ENCODE peak calls at places on chromosomes 12 and 14, in seven cellular contexts. One of them, this sample, is unnamed.

GRCh38 chr14:99808515-99808914 is 15.3 kb downstream of the EML1 start:
- DNase-seq in Peyer's patch: no peak
- DNase-seq in kidney: no peak
- DNase-seq in testis: no peak
- DNase-seq in psoas muscle: no peak
- DNase-seq in cardiac muscle cell: no peak
- DNase-seq in bronchial epithelial cell: no peak
- DNase-seq in this sample: no peak

GRCh38 chr14:33465952-33466700 is 484.7 kb downstream of the EGLN3 start:
- DNase-seq in psoas muscle: no peak
- DNase-seq in Peyer's patch: no peak
- DNase-seq in testis: no peak
- DNase-seq in kidney: no peak
- DNase-seq in cardiac muscle cell: no peak
- DNase-seq in bronchial epithelial cell: peak; percentile 94
- DNase-seq in this sample: no peak

GRCh38 chr12:47752121-47752520 is 6.6 kb downstream of the RAPGEF3 start:
- DNase-seq in kidney: no peak
- DNase-seq in testis: no peak
- DNase-seq in bronchial epithelial cell: no peak
- DNase-seq in psoas muscle: no peak
- DNase-seq in Peyer's patch: peak; percentile 29
- DNase-seq in cardiac muscle cell: no peak
- DNase-seq in this sample: no peak

GRCh38 chr12:34600592-34601462 is 578.5 kb downstream of the ALG10 start:
- DNase-seq in cardiac muscle cell: no peak
- DNase-seq in psoas muscle: no peak
- DNase-seq in kidney: peak; percentile 35
- DNase-seq in testis: no peak
- DNase-seq in bronchial epithelial cell: no peak
- DNase-seq in Peyer's patch: peak; percentile 15
- DNase-seq in this sample: no peak

GRCh38 chr14:68248481-68249255 is 429.1 kb downstream of the RAD51B start:
- DNase-seq in testis: no peak
- DNase-seq in kidney: peak; percentile 67
- DNase-seq in psoas muscle: peak; percentile 49
- DNase-seq in Peyer's patch: no peak
- DNase-seq in bronchial epithelial cell: peak; percentile 58
- DNase-seq in cardiac muscle cell: peak; percentile 71
- DNase-seq in this sample: peak; percentile 37

GRCh38 chr12:3046441-3047200 is 30.6 kb upstream of the TSPAN9 start:
- DNase-seq in testis: no peak
- DNase-seq in bronchial epithelial cell: peak; percentile 27
- DNase-seq in cardiac muscle cell: peak; percentile 8
- DNase-seq in psoas muscle: peak; percentile 72
- DNase-seq in kidney: no peak
- DNase-seq in Peyer's patch: no peak
- DNase-seq in this sample: no peak

GRCh38 chr14:90788031-90788430 is 28.2 kb downstream of the TTC7B start:
- DNase-seq in cardiac muscle cell: no peak
- DNase-seq in psoas muscle: no peak
- DNase-seq in kidney: peak; percentile 48
- DNase-seq in Peyer's patch: no peak
- DNase-seq in bronchial epithelial cell: no peak
- DNase-seq in testis: no peak
- DNase-seq in this sample: no peak

GRCh38 chr14:51081712-51082111 is 13.2 kb downstream of the TRIM9 start:
- DNase-seq in testis: no peak
- DNase-seq in psoas muscle: no peak
- DNase-seq in Peyer's patch: no peak
- DNase-seq in kidney: no peak
- DNase-seq in cardiac muscle cell: no peak
- DNase-seq in bronchial epithelial cell: no peak
- DNase-seq in this sample: no peak

GRCh38 chr14:51079085-51079484 is 15.8 kb downstream of the TRIM9 start:
- DNase-seq in Peyer's patch: no peak
- DNase-seq in testis: no peak
- DNase-seq in cardiac muscle cell: no peak
- DNase-seq in psoas muscle: no peak
- DNase-seq in kidney: no peak
- DNase-seq in bronchial epithelial cell: peak; percentile 74
- DNase-seq in this sample: no peak

GRCh38 chr12:28140404-28140803 is 49.9 kb upstream of the CCDC91 start:
- DNase-seq in testis: no peak
- DNase-seq in cardiac muscle cell: no peak
- DNase-seq in kidney: no peak
- DNase-seq in psoas muscle: no peak
- DNase-seq in Peyer's patch: no peak
- DNase-seq in bronchial epithelial cell: no peak
- DNase-seq in this sample: no peak

GRCh38 chr14:91911474-91912032 is 35.9 kb downstream of the FBLN5 start:
- DNase-seq in cardiac muscle cell: peak; percentile 58
- DNase-seq in Peyer's patch: no peak
- DNase-seq in kidney: no peak
- DNase-seq in psoas muscle: no peak
- DNase-seq in testis: peak; percentile 48
- DNase-seq in bronchial epithelial cell: peak; percentile 60
- DNase-seq in this sample: no peak

GRCh38 chr12:71164877-71165197 is 7.0 kb upstream of the TSPAN8 start:
- DNase-seq in kidney: no peak
- DNase-seq in cardiac muscle cell: no peak
- DNase-seq in Peyer's patch: no peak
- DNase-seq in psoas muscle: no peak
- DNase-seq in testis: no peak
- DNase-seq in bronchial epithelial cell: peak; percentile 25
- DNase-seq in this sample: no peak

GRCh38 chr14:104387385-104388010 is 192.1 kb upstream of the C14orf180 start:
- DNase-seq in kidney: peak; percentile 68
- DNase-seq in bronchial epithelial cell: no peak
- DNase-seq in Peyer's patch: peak; percentile 22
- DNase-seq in psoas muscle: no peak
- DNase-seq in testis: peak; percentile 12
- DNase-seq in cardiac muscle cell: no peak
- DNase-seq in this sample: no peak

GRCh38 chr12:118063567-118064391 is 2.8 kb upstream of the WSB2 start:
- DNase-seq in testis: no peak
- DNase-seq in kidney: no peak
- DNase-seq in bronchial epithelial cell: peak; percentile 30
- DNase-seq in Peyer's patch: no peak
- DNase-seq in psoas muscle: no peak
- DNase-seq in cardiac muscle cell: no peak
- DNase-seq in this sample: no peak

GRCh38 chr12:118065380-118065779 is 4.4 kb upstream of the WSB2 start:
- DNase-seq in Peyer's patch: no peak
- DNase-seq in testis: no peak
- DNase-seq in kidney: no peak
- DNase-seq in psoas muscle: no peak
- DNase-seq in cardiac muscle cell: no peak
- DNase-seq in bronchial epithelial cell: no peak
- DNase-seq in this sample: no peak

GRCh38 chr12:118061011-118061875 is at the start of gene WSB2:
- DNase-seq in bronchial epithelial cell: no peak
- DNase-seq in cardiac muscle cell: peak; percentile 58
- DNase-seq in testis: peak; percentile 85
- DNase-seq in kidney: peak; percentile 93
- DNase-seq in psoas muscle: peak; percentile 83
- DNase-seq in Peyer's patch: peak; percentile 81
- DNase-seq in this sample: peak; percentile 88

GRCh38 chr12:118061876-118062791 is 1.2 kb upstream of the WSB2 start:
- DNase-seq in kidney: peak; percentile 82
- DNase-seq in psoas muscle: no peak
- DNase-seq in cardiac muscle cell: peak; percentile 47
- DNase-seq in testis: peak; percentile 58
- DNase-seq in bronchial epithelial cell: peak; percentile 42
- DNase-seq in Peyer's patch: peak; percentile 64
- DNase-seq in this sample: peak; percentile 62

DNA sequence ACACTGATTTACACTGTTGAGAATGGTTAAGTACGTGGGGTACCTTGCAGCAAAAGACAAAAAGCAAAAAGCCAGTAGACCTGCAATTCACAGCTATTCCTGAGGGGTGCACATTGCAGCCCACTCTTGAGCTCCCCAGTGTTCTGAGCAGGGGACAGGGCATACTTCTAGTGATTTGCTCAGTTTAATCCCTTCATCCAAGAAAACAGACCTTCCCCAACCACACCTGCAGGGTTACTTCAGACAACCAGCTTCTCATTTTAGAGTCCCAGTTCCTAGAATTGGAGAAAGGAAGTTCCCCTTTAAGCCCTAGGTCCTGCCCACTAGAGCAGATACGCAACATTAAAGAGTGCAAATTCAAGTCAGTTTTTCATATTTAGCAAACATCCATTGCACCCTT is 3.6 kb upstream of the WSB2 start:
- DNase-seq in psoas muscle: no peak
- DNase-seq in testis: no peak
- DNase-seq in bronchial epithelial cell: no peak
- DNase-seq in Peyer's patch: no peak
- DNase-seq in cardiac muscle cell: no peak
- DNase-seq in kidney: no peak
- DNase-seq in this sample: no peak
- TF ChIP-seq CTCF in psoas muscle: no peak
- TF ChIP-seq CTCF in testis: no peak
- TF ChIP-seq CTCF in bronchial epithelial cell: peak; percentile 12
- TF ChIP-seq CTCF in Peyer's patch: no peak
- TF ChIP-seq CTCF in cardiac muscle cell: peak; percentile 14
- TF ChIP-seq CTCF in kidney: no peak
- TF ChIP-seq CTCF in this sample: no peak

DNA sequence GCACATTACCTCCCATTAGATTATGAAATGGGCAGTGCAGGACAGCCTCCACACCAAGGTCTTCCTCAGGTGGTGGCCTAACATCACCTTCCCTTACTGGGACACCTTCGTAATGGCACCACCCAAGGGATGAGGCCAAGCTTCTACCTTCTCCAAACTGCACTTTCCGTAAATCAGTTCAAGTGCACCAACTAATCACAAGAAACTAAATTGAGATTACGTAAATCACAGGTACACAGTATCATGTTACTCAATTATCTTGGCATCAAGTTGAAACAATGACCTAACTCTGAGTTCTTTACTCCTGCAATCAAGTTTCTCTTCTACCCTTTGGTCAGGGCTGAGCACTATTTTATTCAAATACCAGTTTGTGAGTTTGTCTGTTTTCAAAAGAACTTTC is 13.8 kb downstream of the SLC41A2 start:
- DNase-seq in testis: no peak
- DNase-seq in bronchial epithelial cell: peak; percentile 83
- DNase-seq in kidney: no peak
- DNase-seq in psoas muscle: no peak
- DNase-seq in cardiac muscle cell: no peak
- DNase-seq in Peyer's patch: no peak
- DNase-seq in this sample: no peak
- H3K36me3 ChIP-seq in testis: no peaks in the 10 kb centered on the region
- H3K36me3 ChIP-seq in bronchial epithelial cell: no peaks in the 10 kb centered on the region
- H3K36me3 ChIP-seq in kidney: no peaks in the 10 kb centered on the region
- H3K36me3 ChIP-seq in psoas muscle: no peaks in the 10 kb centered on the region
- H3K36me3 ChIP-seq in cardiac muscle cell: no peaks in the 10 kb centered on the region
- H3K36me3 ChIP-seq in Peyer's patch: no peaks in the 10 kb centered on the region
- H3K36me3 ChIP-seq in this sample: no peaks in the 10 kb centered on the region

GRCh38 chr14:88004637-88005036 is 298 bp upstream of the GPR65 start:
- DNase-seq in testis: no peak
- DNase-seq in bronchial epithelial cell: no peak
- DNase-seq in Peyer's patch: no peak
- DNase-seq in cardiac muscle cell: no peak
- DNase-seq in psoas muscle: no peak
- DNase-seq in kidney: no peak
- DNase-seq in this sample: no peak
- H3K4me3 ChIP-seq in testis: no peak overlapping the region
- H3K4me3 ChIP-seq in bronchial epithelial cell: no peak overlapping the region
- H3K4me3 ChIP-seq in Peyer's patch: no peak overlapping the region
- H3K4me3 ChIP-seq in cardiac muscle cell: no peak overlapping the region
- H3K4me3 ChIP-seq in psoas muscle: no peak overlapping the region
- H3K4me3 ChIP-seq in kidney: no peak overlapping the region
- H3K4me3 ChIP-seq in this sample: peak overlapping the region; percentile 44

GRCh38 chr14:22598099-22598895 is at the start of gene ABHD4:
- DNase-seq in kidney: peak; percentile 93
- DNase-seq in testis: peak; percentile 89
- DNase-seq in Peyer's patch: peak; percentile 90
- DNase-seq in psoas muscle: peak; percentile 86
- DNase-seq in cardiac muscle cell: peak; percentile 88
- DNase-seq in bronchial epithelial cell: peak; percentile 55
- DNase-seq in this sample: peak; percentile 89

GRCh38 chr14:22597771-22598098 is 365 bp upstream of the ABHD4 start:
- DNase-seq in kidney: no peak
- DNase-seq in testis: no peak
- DNase-seq in Peyer's patch: peak; percentile 60
- DNase-seq in cardiac muscle cell: peak; percentile 7
- DNase-seq in bronchial epithelial cell: no peak
- DNase-seq in psoas muscle: no peak
- DNase-seq in this sample: no peak

GRCh38 chr14:22600027-22600426 is 1.9 kb downstream of the ABHD4 start:
- DNase-seq in Peyer's patch: no peak
- DNase-seq in testis: no peak
- DNase-seq in cardiac muscle cell: no peak
- DNase-seq in bronchial epithelial cell: no peak
- DNase-seq in kidney: no peak
- DNase-seq in psoas muscle: no peak
- DNase-seq in this sample: no peak

GRCh38 chr14:22599349-22599748 is 1.2 kb downstream of the ABHD4 start:
- DNase-seq in psoas muscle: no peak
- DNase-seq in Peyer's patch: no peak
- DNase-seq in bronchial epithelial cell: no peak
- DNase-seq in testis: no peak
- DNase-seq in cardiac muscle cell: no peak
- DNase-seq in kidney: no peak
- DNase-seq in this sample: no peak

GRCh38 chr14:22598896-22599244 is 770 bp downstream of the ABHD4 start:
- DNase-seq in kidney: no peak
- DNase-seq in Peyer's patch: no peak
- DNase-seq in bronchial epithelial cell: peak; percentile 86
- DNase-seq in cardiac muscle cell: peak; percentile 17
- DNase-seq in testis: no peak
- DNase-seq in psoas muscle: no peak
- DNase-seq in this sample: peak; percentile 71
- TF ChIP-seq CTCF in kidney: no peak
- TF ChIP-seq CTCF in Peyer's patch: no peak
- TF ChIP-seq CTCF in bronchial epithelial cell: peak; percentile 41
- TF ChIP-seq CTCF in cardiac muscle cell: peak; percentile 31
- TF ChIP-seq CTCF in testis: no peak
- TF ChIP-seq CTCF in psoas muscle: no peak
- TF ChIP-seq CTCF in this sample: peak; percentile 14

GRCh38 chr12:9587903-9588600 is 19.7 kb downstream of the KLRB1 start:
- DNase-seq in cardiac muscle cell: no peak
- DNase-seq in bronchial epithelial cell: no peak
- DNase-seq in Peyer's patch: no peak
- DNase-seq in psoas muscle: no peak
- DNase-seq in kidney: no peak
- DNase-seq in testis: no peak
- DNase-seq in this sample: no peak
- H3K36me3 ChIP-seq in cardiac muscle cell: no peaks in the 10 kb centered on the region
- H3K36me3 ChIP-seq in bronchial epithelial cell: no peaks in the 10 kb centered on the region
- H3K36me3 ChIP-seq in Peyer's patch: no peaks in the 10 kb centered on the region
- H3K36me3 ChIP-seq in psoas muscle: no peaks in the 10 kb centered on the region
- H3K36me3 ChIP-seq in kidney: no peaks in the 10 kb centered on the region
- H3K36me3 ChIP-seq in testis: no peaks in the 10 kb centered on the region
- H3K36me3 ChIP-seq in this sample: no peaks in the 10 kb centered on the region

GRCh38 chr12:97465012-97465345 is 2.4 kb downstream of the RMST start:
- DNase-seq in testis: no peak
- DNase-seq in psoas muscle: no peak
- DNase-seq in kidney: no peak
- DNase-seq in cardiac muscle cell: no peak
- DNase-seq in Peyer's patch: no peak
- DNase-seq in bronchial epithelial cell: no peak
- DNase-seq in this sample: no peak

GRCh38 chr12:97464241-97465011 is 1.8 kb downstream of the RMST start:
- DNase-seq in Peyer's patch: no peak
- DNase-seq in cardiac muscle cell: no peak
- DNase-seq in bronchial epithelial cell: no peak
- DNase-seq in kidney: no peak
- DNase-seq in psoas muscle: no peak
- DNase-seq in testis: no peak
- DNase-seq in this sample: no peak
- H3K4me3 ChIP-seq in Peyer's patch: no peak overlapping the region
- H3K4me3 ChIP-seq in cardiac muscle cell: no peak overlapping the region
- H3K4me3 ChIP-seq in bronchial epithelial cell: no peak overlapping the region
- H3K4me3 ChIP-seq in kidney: no peak overlapping the region
- H3K4me3 ChIP-seq in psoas muscle: peak overlapping the region; percentile 2
- H3K4me3 ChIP-seq in testis: no peak overlapping the region
- H3K4me3 ChIP-seq in this sample: no peak overlapping the region

This sample was measured in adrenal gland.